ENCODE peak calls at places on chromosome 3, in four cellular contexts. One of them, this sample, is unnamed.

GRCh38 chr3:189222927-189223706 is 51.3 kb downstream of the TPRG1 start:
- DNase-seq in HCT116: no peak
- DNase-seq in H1: no peak
- DNase-seq in GM12878: no peak
- DNase-seq in this sample: no peak

GRCh38 chr3:141471160-141471559 is 15.7 kb upstream of the RASA2 start:
- DNase-seq in GM12878: no peak
- DNase-seq in HCT116: no peak
- DNase-seq in H1: no peak
- DNase-seq in this sample: no peak

GRCh38 chr3:113111308-113111707 is 100.0 kb upstream of the BOC start:
- DNase-seq in GM12878: no peak
- DNase-seq in H1: no peak
- DNase-seq in HCT116: no peak
- DNase-seq in this sample: no peak

GRCh38 chr3:86990171-86990733 is 697 bp downstream of the VGLL3 start:
- DNase-seq in H1: peak; percentile 78
- DNase-seq in GM12878: no peak
- DNase-seq in HCT116: no peak
- DNase-seq in this sample: no peak

GRCh38 chr3:175193815-175194518 is 334.8 kb downstream of the NAALADL2 start:
- DNase-seq in HCT116: peak; percentile 35
- DNase-seq in H1: no peak
- DNase-seq in GM12878: peak; percentile 17
- DNase-seq in this sample: no peak

GRCh38 chr3:123813876-123814275 is 70.3 kb downstream of the MYLK start:
- DNase-seq in HCT116: no peak
- DNase-seq in GM12878: no peak
- DNase-seq in H1: no peak
- DNase-seq in this sample: no peak

GRCh38 chr3:170553788-170554620 is 31.9 kb downstream of the SLC7A14 start:
- DNase-seq in HCT116: no peak
- DNase-seq in H1: no peak
- DNase-seq in GM12878: no peak
- DNase-seq in this sample: no peak

GRCh38 chr3:129413687-129414506 is 14.5 kb downstream of the EFCAB12 start:
- DNase-seq in HCT116: no peak
- DNase-seq in GM12878: no peak
- DNase-seq in H1: no peak
- DNase-seq in this sample: peak; percentile 65

GRCh38 chr3:123153821-123154323 is 47.9 kb upstream of the SEC22A start:
- DNase-seq in HCT116: no peak
- DNase-seq in H1: peak; percentile 35
- DNase-seq in GM12878: no peak
- DNase-seq in this sample: no peak

GRCh38 chr3:21517184-21517583 is 233.8 kb downstream of the ZNF385D start:
- DNase-seq in HCT116: no peak
- DNase-seq in H1: no peak
- DNase-seq in GM12878: no peak
- DNase-seq in this sample: no peak

GRCh38 chr3:50260027-50260941 is 8.7 kb upstream of the SEMA3B start:
- DNase-seq in HCT116: no peak
- DNase-seq in H1: peak; percentile 97
- DNase-seq in GM12878: no peak
- DNase-seq in this sample: peak; percentile 90

GRCh38 chr3:53478166-53478830 is 16.1 kb upstream of the CACNA1D start:
- DNase-seq in GM12878: no peak
- DNase-seq in HCT116: no peak
- DNase-seq in H1: no peak
- DNase-seq in this sample: no peak

GRCh38 chr3:194585880-194586281 is 47.3 kb downstream of the TMEM44 start:
- DNase-seq in HCT116: no peak
- DNase-seq in GM12878: no peak
- DNase-seq in H1: no peak
- DNase-seq in this sample: no peak

GRCh38 chr3:134376385-134376765 is 2.1 kb upstream of the AMOTL2 start:
- DNase-seq in GM12878: no peak
- DNase-seq in HCT116: no peak
- DNase-seq in H1: no peak
- DNase-seq in this sample: no peak

GRCh38 chr3:123202451-123202850 is 708 bp downstream of the SEC22A start:
- DNase-seq in HCT116: no peak
- DNase-seq in H1: no peak
- DNase-seq in GM12878: no peak
- DNase-seq in this sample: no peak

GRCh38 chr3:151675858-151676615 is 57.7 kb upstream of the AADACL2 start:
- DNase-seq in H1: no peak
- DNase-seq in GM12878: no peak
- DNase-seq in HCT116: no peak
- DNase-seq in this sample: no peak

GRCh38 chr3:100880845-100881244 is 112.4 kb downstream of the ABI3BP start:
- DNase-seq in GM12878: no peak
- DNase-seq in H1: no peak
- DNase-seq in HCT116: no peak
- DNase-seq in this sample: no peak

GRCh38 chr3:42846682-42847522 is 28.8 kb downstream of the CYP8B1 start:
- DNase-seq in GM12878: no peak
- DNase-seq in H1: peak; percentile 26
- DNase-seq in HCT116: no peak
- DNase-seq in this sample: no peak

GRCh38 chr3:9422712-9423424 is 25.5 kb downstream of the SETD5 start:
- DNase-seq in H1: no peak
- DNase-seq in HCT116: peak; percentile 91
- DNase-seq in GM12878: no peak
- DNase-seq in this sample: peak; percentile 57

GRCh38 chr3:173410836-173411235 is 13.3 kb downstream of the NLGN1 start:
- DNase-seq in GM12878: no peak
- DNase-seq in HCT116: no peak
- DNase-seq in H1: no peak
- DNase-seq in this sample: no peak

GRCh38 chr3:158804441-158804840 is 2.6 kb downstream of the MFSD1 start:
- DNase-seq in HCT116: no peak
- DNase-seq in GM12878: no peak
- DNase-seq in H1: no peak
- DNase-seq in this sample: no peak

GRCh38 chr3:54861248-54862067 is 66.4 kb downstream of the LRTM1 start:
- DNase-seq in H1: no peak
- DNase-seq in HCT116: no peak
- DNase-seq in GM12878: no peak
- DNase-seq in this sample: no peak

GRCh38 chr3:188154758-188155574 is 1.0 kb downstream of the LPP start:
- DNase-seq in H1: no peak
- DNase-seq in HCT116: no peak
- DNase-seq in GM12878: no peak
- DNase-seq in this sample: no peak

GRCh38 chr3:153484842-153485241 is 322.8 kb downstream of the RAP2B start:
- DNase-seq in HCT116: no peak
- DNase-seq in GM12878: no peak
- DNase-seq in H1: no peak
- DNase-seq in this sample: no peak

DNA sequence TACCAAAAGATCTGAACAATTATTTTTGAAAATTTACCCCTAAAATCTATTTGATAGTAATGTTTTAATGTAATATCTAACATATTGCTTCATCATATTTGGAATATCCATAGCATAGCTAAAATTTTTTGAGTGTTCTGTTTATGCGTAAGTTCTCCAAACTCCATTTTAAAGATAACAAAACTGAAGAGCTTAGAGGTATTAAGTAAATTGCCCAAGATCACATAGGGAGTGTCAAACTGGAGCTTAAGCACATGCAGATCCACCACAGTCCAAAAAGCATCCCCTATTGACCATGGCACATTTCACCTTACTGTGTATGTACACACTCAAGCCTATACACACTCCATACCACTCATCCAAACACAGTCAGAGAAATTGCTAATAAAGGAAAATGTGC is 85.2 kb upstream of the TGFBR2 start:
- DNase-seq in H1: no peak
- DNase-seq in HCT116: no peak
- DNase-seq in GM12878: no peak
- DNase-seq in this sample: no peak
- TF ChIP-seq EGR1 in H1: no peak
- TF ChIP-seq EGR1 in HCT116: no peak
- TF ChIP-seq EGR1 in GM12878: no peak
- TF ChIP-seq EGR1 in this sample: no peak

GRCh38 chr3:65444448-65444815 is 594.3 kb downstream of the MAGI1 start:
- DNase-seq in H1: no peak
- DNase-seq in GM12878: no peak
- DNase-seq in HCT116: no peak
- DNase-seq in this sample: no peak

GRCh38 chr3:65445573-65446204 is 593.0 kb downstream of the MAGI1 start:
- DNase-seq in HCT116: no peak
- DNase-seq in H1: no peak
- DNase-seq in GM12878: no peak
- DNase-seq in this sample: no peak

GRCh38 chr3:65448120-65448519 is 590.6 kb downstream of the MAGI1 start:
- DNase-seq in HCT116: no peak
- DNase-seq in GM12878: no peak
- DNase-seq in H1: no peak
- DNase-seq in this sample: no peak

DNA sequence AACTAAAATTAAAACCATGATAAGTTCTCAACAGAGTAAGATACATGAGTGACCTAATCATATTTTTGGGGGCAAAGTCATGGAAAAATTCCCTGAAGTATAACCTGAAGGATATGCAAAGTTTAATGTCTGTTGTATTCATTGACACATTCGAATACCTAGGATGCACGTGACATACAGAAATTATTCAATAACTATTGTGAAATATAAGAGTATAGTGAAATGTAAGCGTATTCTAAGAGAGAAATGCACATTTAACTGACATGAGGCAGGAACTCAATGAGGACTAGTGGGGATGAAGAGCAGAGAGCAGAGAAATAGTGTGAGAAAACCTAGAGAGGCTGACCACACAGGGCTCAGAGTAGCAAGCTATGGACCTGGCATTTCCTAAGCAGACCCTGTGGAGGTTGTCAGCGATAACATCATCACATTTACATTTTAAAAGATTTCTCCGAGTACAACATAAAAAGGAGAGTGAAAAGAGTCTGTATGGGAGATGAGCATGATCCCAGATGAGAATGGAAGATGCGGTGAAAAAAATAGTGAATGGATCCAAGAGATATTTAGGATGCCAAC is 588.8 kb downstream of the MAGI1 start:
- DNase-seq in GM12878: no peak
- DNase-seq in HCT116: no peak
- DNase-seq in H1: no peak
- DNase-seq in this sample: no peak
- TF ChIP-seq EGR1 in GM12878: no peak
- TF ChIP-seq EGR1 in HCT116: no peak
- TF ChIP-seq EGR1 in H1: no peak
- TF ChIP-seq EGR1 in this sample: no peak

DNA sequence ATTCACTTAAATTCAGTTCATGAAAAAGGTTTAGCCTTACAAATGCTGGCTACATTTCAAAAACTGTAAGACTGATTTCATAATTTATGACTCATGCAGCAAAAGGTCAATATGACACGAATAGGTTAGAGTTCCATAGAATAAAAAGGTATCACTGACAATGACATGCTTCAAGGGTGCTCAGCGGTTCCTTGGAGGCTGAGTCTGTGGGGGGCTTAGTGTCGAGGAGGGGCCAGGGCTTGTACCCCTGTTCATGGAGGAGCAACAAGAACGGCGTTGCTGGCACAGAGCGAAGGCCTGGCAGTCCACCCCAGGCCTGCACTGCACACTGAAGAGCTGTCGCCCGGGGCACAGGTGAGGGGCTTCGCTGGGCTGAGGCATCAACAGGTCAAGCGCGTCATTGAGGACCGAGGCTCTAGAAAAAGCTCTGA is 174.2 kb downstream of the NR1D2 start:
- DNase-seq in GM12878: no peak
- DNase-seq in HCT116: peak; percentile 8
- DNase-seq in H1: no peak
- DNase-seq in this sample: no peak
- TF ChIP-seq EGR1 in GM12878: no peak
- TF ChIP-seq EGR1 in HCT116: no peak
- TF ChIP-seq EGR1 in H1: no peak
- TF ChIP-seq EGR1 in this sample: no peak

GRCh38 chr3:169457807-169458206 is 205.7 kb downstream of the MECOM start:
- DNase-seq in GM12878: no peak
- DNase-seq in HCT116: no peak
- DNase-seq in H1: no peak
- DNase-seq in this sample: no peak

GRCh38 chr3:169458752-169459151 is 204.8 kb downstream of the MECOM start:
- DNase-seq in GM12878: no peak
- DNase-seq in HCT116: no peak
- DNase-seq in H1: no peak
- DNase-seq in this sample: no peak

GRCh38 chr3:169456900-169457299 is 206.6 kb downstream of the MECOM start:
- DNase-seq in H1: no peak
- DNase-seq in GM12878: no peak
- DNase-seq in HCT116: no peak
- DNase-seq in this sample: no peak

GRCh38 chr3:169460035-169460434 is 203.5 kb downstream of the MECOM start:
- DNase-seq in HCT116: no peak
- DNase-seq in H1: no peak
- DNase-seq in GM12878: no peak
- DNase-seq in this sample: no peak

DNA sequence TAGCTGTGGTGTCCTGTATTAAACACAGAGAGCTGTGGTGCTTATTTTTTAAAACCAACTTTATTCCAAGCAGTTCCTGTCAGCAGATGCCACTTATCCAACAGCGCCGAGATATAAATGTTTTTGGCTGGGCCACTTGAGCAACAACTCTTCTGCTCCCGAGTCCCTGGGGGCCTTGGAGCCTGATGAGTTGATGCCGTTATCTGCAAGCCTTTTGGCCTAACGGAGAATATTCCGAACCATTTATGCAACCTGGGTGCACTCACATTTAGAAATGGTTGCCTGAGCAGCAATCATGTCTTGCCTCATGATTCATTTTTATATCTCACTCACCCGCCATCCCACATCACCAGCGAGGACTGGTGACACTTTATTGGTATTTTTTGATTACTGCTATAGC is 205.2 kb downstream of the MECOM start:
- DNase-seq in GM12878: no peak
- DNase-seq in H1: no peak
- DNase-seq in HCT116: no peak
- DNase-seq in this sample: no peak
- TF ChIP-seq EGR1 in GM12878: no peak
- TF ChIP-seq EGR1 in H1: no peak
- TF ChIP-seq EGR1 in HCT116: no peak
- TF ChIP-seq EGR1 in this sample: no peak

GRCh38 chr3:160376681-160377080 is 22.3 kb downstream of the IFT80 start:
- DNase-seq in HCT116: no peak
- DNase-seq in GM12878: no peak
- DNase-seq in H1: no peak
- DNase-seq in this sample: no peak
- TF ChIP-seq EGR1 in HCT116: no peak
- TF ChIP-seq EGR1 in GM12878: no peak
- TF ChIP-seq EGR1 in H1: no peak
- TF ChIP-seq EGR1 in this sample: no peak

This sample was measured in K562.